ENCODE peak calls at places on chromosomes 3 and 15, in eight cellular contexts. One of them, this sample, is unnamed. For H3K4me1, the result is how much of the 10 kb centered on the place peaks cover.

GRCh38 chr3:39934696-39935095 is 125.3 kb downstream of the MYRIP start:
- DNase-seq in stomach: no peak
- DNase-seq in transverse colon: no peak
- DNase-seq in spleen: no peak
- DNase-seq in H1: no peak
- DNase-seq in sigmoid colon: no peak
- DNase-seq in HepG2: no peak
- DNase-seq in endothelial cell of umbilical vein: peak
- DNase-seq in this sample: no peak

GRCh38 chr3:48696156-48696555 is 10.4 kb upstream of the NCKIPSD start:
- DNase-seq in stomach: no peak
- DNase-seq in transverse colon: no peak
- DNase-seq in spleen: no peak
- DNase-seq in H1: no peak
- DNase-seq in sigmoid colon: no peak
- DNase-seq in HepG2: no peak
- DNase-seq in endothelial cell of umbilical vein: no peak
- DNase-seq in this sample: no peak

GRCh38 chr15:71049706-71050422 is 65.4 kb upstream of the THSD4 start:
- DNase-seq in stomach: no peak
- DNase-seq in transverse colon: no peak
- DNase-seq in spleen: no peak
- DNase-seq in H1: no peak
- DNase-seq in sigmoid colon: no peak
- DNase-seq in HepG2: no peak
- DNase-seq in endothelial cell of umbilical vein: no peak
- DNase-seq in this sample: no peak

GRCh38 chr3:111747490-111747889 is 111.6 kb upstream of the PHLDB2 start:
- DNase-seq in stomach: no peak
- DNase-seq in transverse colon: no peak
- DNase-seq in spleen: no peak
- DNase-seq in H1: no peak
- DNase-seq in sigmoid colon: no peak
- DNase-seq in HepG2: no peak
- DNase-seq in endothelial cell of umbilical vein: peak
- DNase-seq in this sample: no peak

GRCh38 chr15:48424076-48424475 is 92.8 kb downstream of the DUT start:
- DNase-seq in stomach: no peak
- DNase-seq in transverse colon: no peak
- DNase-seq in spleen: no peak
- DNase-seq in H1: no peak
- DNase-seq in sigmoid colon: no peak
- DNase-seq in HepG2: no peak
- DNase-seq in endothelial cell of umbilical vein: peak
- DNase-seq in this sample: no peak

GRCh38 chr3:141525813-141526212 is 39.0 kb downstream of the RASA2 start:
- DNase-seq in stomach: no peak
- DNase-seq in transverse colon: no peak
- DNase-seq in spleen: no peak
- DNase-seq in H1: no peak
- DNase-seq in sigmoid colon: no peak
- DNase-seq in HepG2: no peak
- DNase-seq in endothelial cell of umbilical vein: no peak
- DNase-seq in this sample: no peak

GRCh38 chr3:171585029-171585428 is 124.8 kb upstream of the TNIK start:
- DNase-seq in stomach: no peak
- DNase-seq in transverse colon: no peak
- DNase-seq in spleen: no peak
- DNase-seq in H1: no peak
- DNase-seq in sigmoid colon: no peak
- DNase-seq in HepG2: no peak
- DNase-seq in endothelial cell of umbilical vein: no peak
- DNase-seq in this sample: peak

GRCh38 chr15:29554531-29554930 is 267.7 kb downstream of the TJP1 start:
- DNase-seq in stomach: no peak
- DNase-seq in transverse colon: no peak
- DNase-seq in spleen: no peak
- DNase-seq in H1: no peak
- DNase-seq in sigmoid colon: no peak
- DNase-seq in HepG2: no peak
- DNase-seq in endothelial cell of umbilical vein: no peak
- DNase-seq in this sample: no peak

GRCh38 chr3:48440590-48440958 is 517 bp downstream of the TMA7 start:
- DNase-seq in stomach: no peak
- DNase-seq in transverse colon: peak
- DNase-seq in spleen: no peak
- DNase-seq in H1: no peak
- DNase-seq in sigmoid colon: no peak
- DNase-seq in HepG2: no peak
- DNase-seq in endothelial cell of umbilical vein: peak
- DNase-seq in this sample: no peak

GRCh38 chr3:147943265-147943945 is 534.2 kb downstream of the ZIC1 start:
- DNase-seq in stomach: no peak
- DNase-seq in transverse colon: no peak
- DNase-seq in spleen: no peak
- DNase-seq in H1: no peak
- DNase-seq in sigmoid colon: no peak
- DNase-seq in HepG2: no peak
- DNase-seq in endothelial cell of umbilical vein: peak
- DNase-seq in this sample: no peak

GRCh38 chr15:45136378-45136764 is 6.6 kb downstream of the DUOX1 start:
- DNase-seq in stomach: no peak
- DNase-seq in transverse colon: no peak
- DNase-seq in spleen: peak
- DNase-seq in H1: peak
- DNase-seq in sigmoid colon: no peak
- DNase-seq in HepG2: no peak
- DNase-seq in endothelial cell of umbilical vein: no peak
- DNase-seq in this sample: no peak

GRCh38 chr3:103813955-103814354 is 1379.1 kb downstream of the ZPLD1 start:
- DNase-seq in stomach: no peak
- DNase-seq in transverse colon: no peak
- DNase-seq in spleen: no peak
- DNase-seq in H1: no peak
- DNase-seq in sigmoid colon: no peak
- DNase-seq in HepG2: no peak
- DNase-seq in endothelial cell of umbilical vein: no peak
- DNase-seq in this sample: no peak

GRCh38 chr3:17243616-17244015 is 358.9 kb downstream of the PLCL2 start:
- DNase-seq in stomach: no peak
- DNase-seq in transverse colon: no peak
- DNase-seq in spleen: no peak
- DNase-seq in H1: no peak
- DNase-seq in sigmoid colon: no peak
- DNase-seq in HepG2: no peak
- DNase-seq in endothelial cell of umbilical vein: no peak
- DNase-seq in this sample: no peak

GRCh38 chr3:100429187-100429586 is 27.8 kb downstream of the LNP1 start:
- DNase-seq in stomach: no peak
- DNase-seq in transverse colon: no peak
- DNase-seq in spleen: no peak
- DNase-seq in H1: no peak
- DNase-seq in sigmoid colon: no peak
- DNase-seq in HepG2: no peak
- DNase-seq in endothelial cell of umbilical vein: no peak
- DNase-seq in this sample: no peak
- TF ChIP-seq POLR2A in stomach: no peak
- TF ChIP-seq POLR2A in transverse colon: no peak
- TF ChIP-seq POLR2A in spleen: no peak
- TF ChIP-seq POLR2A in H1: no peak
- TF ChIP-seq POLR2A in sigmoid colon: no peak
- TF ChIP-seq POLR2A in HepG2: no peak
- TF ChIP-seq POLR2A in endothelial cell of umbilical vein: no peak
- TF ChIP-seq POLR2A in this sample: no peak

GRCh38 chr3:192817506-192817905 is 90.2 kb upstream of the FGF12 start:
- DNase-seq in stomach: no peak
- DNase-seq in transverse colon: no peak
- DNase-seq in spleen: no peak
- DNase-seq in H1: no peak
- DNase-seq in sigmoid colon: no peak
- DNase-seq in HepG2: no peak
- DNase-seq in endothelial cell of umbilical vein: no peak
- DNase-seq in this sample: no peak

GRCh38 chr3:192819001-192819569 is 91.7 kb upstream of the FGF12 start:
- DNase-seq in stomach: no peak
- DNase-seq in transverse colon: no peak
- DNase-seq in spleen: no peak
- DNase-seq in H1: no peak
- DNase-seq in sigmoid colon: no peak
- DNase-seq in HepG2: no peak
- DNase-seq in endothelial cell of umbilical vein: peak
- DNase-seq in this sample: no peak

GRCh38 chr3:192817053-192817452 is 89.7 kb upstream of the FGF12 start:
- DNase-seq in stomach: no peak
- DNase-seq in transverse colon: no peak
- DNase-seq in spleen: no peak
- DNase-seq in H1: no peak
- DNase-seq in sigmoid colon: no peak
- DNase-seq in HepG2: no peak
- DNase-seq in endothelial cell of umbilical vein: no peak
- DNase-seq in this sample: no peak

GRCh38 chr3:192818126-192818525 is 90.8 kb upstream of the FGF12 start:
- DNase-seq in stomach: no peak
- DNase-seq in transverse colon: no peak
- DNase-seq in spleen: no peak
- DNase-seq in H1: no peak
- DNase-seq in sigmoid colon: no peak
- DNase-seq in HepG2: no peak
- DNase-seq in endothelial cell of umbilical vein: peak
- DNase-seq in this sample: no peak

GRCh38 chr3:192816274-192816853 is 89.0 kb upstream of the FGF12 start:
- DNase-seq in stomach: no peak
- DNase-seq in transverse colon: no peak
- DNase-seq in spleen: no peak
- DNase-seq in H1: no peak
- DNase-seq in sigmoid colon: no peak
- DNase-seq in HepG2: peak
- DNase-seq in endothelial cell of umbilical vein: peak
- DNase-seq in this sample: no peak
- TF ChIP-seq POLR2AphosphoS5 in stomach: no peak
- TF ChIP-seq POLR2AphosphoS5 in transverse colon: no peak
- TF ChIP-seq POLR2AphosphoS5 in spleen: no peak
- TF ChIP-seq POLR2AphosphoS5 in H1: no peak
- TF ChIP-seq POLR2AphosphoS5 in sigmoid colon: no peak
- TF ChIP-seq POLR2AphosphoS5 in HepG2: no peak
- TF ChIP-seq POLR2AphosphoS5 in endothelial cell of umbilical vein: no peak
- TF ChIP-seq POLR2AphosphoS5 in this sample: no peak

GRCh38 chr3:177359601-177360357 is 162.5 kb upstream of the TBL1XR1 start:
- DNase-seq in stomach: peak
- DNase-seq in transverse colon: peak
- DNase-seq in spleen: peak
- DNase-seq in H1: peak
- DNase-seq in sigmoid colon: peak
- DNase-seq in HepG2: peak
- DNase-seq in endothelial cell of umbilical vein: peak
- DNase-seq in this sample: peak
- H3K4me1 ChIP-seq in stomach: half or more
- H3K4me1 ChIP-seq in transverse colon: half or more
- H3K4me1 ChIP-seq in spleen: under half
- H3K4me1 ChIP-seq in H1: under half
- H3K4me1 ChIP-seq in sigmoid colon: under half
- H3K4me1 ChIP-seq in HepG2: half or more
- H3K4me1 ChIP-seq in endothelial cell of umbilical vein: half or more
- H3K4me1 ChIP-seq in this sample: under half

GRCh38 chr3:152206243-152206642 is 62.5 kb upstream of the MBNL1 start:
- DNase-seq in stomach: no peak
- DNase-seq in transverse colon: no peak
- DNase-seq in spleen: no peak
- DNase-seq in H1: no peak
- DNase-seq in sigmoid colon: no peak
- DNase-seq in HepG2: no peak
- DNase-seq in endothelial cell of umbilical vein: no peak
- DNase-seq in this sample: no peak

GRCh38 chr3:152204218-152204617 is 64.5 kb upstream of the MBNL1 start:
- DNase-seq in stomach: no peak
- DNase-seq in transverse colon: no peak
- DNase-seq in spleen: no peak
- DNase-seq in H1: no peak
- DNase-seq in sigmoid colon: no peak
- DNase-seq in HepG2: no peak
- DNase-seq in endothelial cell of umbilical vein: no peak
- DNase-seq in this sample: no peak

GRCh38 chr3:152203677-152204076 is 65.1 kb upstream of the MBNL1 start:
- DNase-seq in stomach: no peak
- DNase-seq in transverse colon: no peak
- DNase-seq in spleen: no peak
- DNase-seq in H1: no peak
- DNase-seq in sigmoid colon: no peak
- DNase-seq in HepG2: no peak
- DNase-seq in endothelial cell of umbilical vein: no peak
- DNase-seq in this sample: no peak

GRCh38 chr3:152202976-152203626 is 65.6 kb upstream of the MBNL1 start:
- DNase-seq in stomach: no peak
- DNase-seq in transverse colon: peak
- DNase-seq in spleen: no peak
- DNase-seq in H1: no peak
- DNase-seq in sigmoid colon: no peak
- DNase-seq in HepG2: no peak
- DNase-seq in endothelial cell of umbilical vein: no peak
- DNase-seq in this sample: no peak

DNA sequence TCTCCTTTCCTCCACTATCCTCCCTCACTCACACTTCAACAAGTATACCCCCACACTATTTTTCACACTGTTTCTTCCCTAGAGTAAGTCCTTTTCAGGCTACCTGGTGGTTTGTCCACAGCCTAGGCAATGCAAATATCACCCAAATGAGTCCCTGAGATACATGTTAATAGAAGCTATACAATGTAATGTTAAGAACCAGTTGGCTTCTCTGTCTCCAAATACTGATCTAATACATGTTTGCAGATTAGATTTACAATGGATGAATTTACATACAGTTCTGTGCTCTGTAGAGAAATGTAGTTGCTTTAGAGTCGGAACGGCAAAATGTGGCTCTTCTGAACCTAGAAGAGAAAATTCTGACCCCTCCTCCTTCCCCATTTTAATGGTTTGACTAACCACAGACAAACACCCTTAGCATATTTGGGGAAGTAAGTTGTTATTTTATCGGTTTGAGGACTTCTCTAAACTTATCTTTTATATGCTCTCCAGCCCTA is 63.6 kb upstream of the MBNL1 start:
- DNase-seq in stomach: no peak
- DNase-seq in transverse colon: no peak
- DNase-seq in spleen: no peak
- DNase-seq in H1: no peak
- DNase-seq in sigmoid colon: no peak
- DNase-seq in HepG2: no peak
- DNase-seq in endothelial cell of umbilical vein: no peak
- DNase-seq in this sample: no peak
- TF ChIP-seq POLR2A in stomach: no peak
- TF ChIP-seq POLR2A in transverse colon: peak
- TF ChIP-seq POLR2A in spleen: no peak
- TF ChIP-seq POLR2A in H1: no peak
- TF ChIP-seq POLR2A in sigmoid colon: no peak
- TF ChIP-seq POLR2A in HepG2: no peak
- TF ChIP-seq POLR2A in endothelial cell of umbilical vein: no peak
- TF ChIP-seq POLR2A in this sample: no peak